ENCODE peak calls at places on chromosomes 12 and 14, in five cellular contexts. One of them, this sample, is unnamed.
A peak's percentile ranks its signal among the peaks of the same experiment; 100 is the strongest.

GRCh38 chr14:65290830-65291229 is 121.7 kb upstream of the FUT8 start:
- DNase-seq in stimulated activated CD8-positive, alpha-beta memory T cell treated with anti-CD3 and anti-CD28 coated beads, Interleukin-4, amount 100 ng/mL, for 48 hours: peak; percentile 69
- DNase-seq in sciatic nerve: no peak
- DNase-seq in T-helper 2 cell: peak; percentile 64
- DNase-seq in aorta: no peak
- DNase-seq in this sample: no peak

GRCh38 chr12:124819080-124819479 is 44.6 kb downstream of the SCARB1 start:
- DNase-seq in stimulated activated CD8-positive, alpha-beta memory T cell treated with anti-CD3 and anti-CD28 coated beads, Interleukin-4, amount 100 ng/mL, for 48 hours: no peak
- DNase-seq in sciatic nerve: no peak
- DNase-seq in T-helper 2 cell: no peak
- DNase-seq in aorta: no peak
- DNase-seq in this sample: no peak

GRCh38 chr14:60926002-60926401 is 54.9 kb downstream of the TRMT5 start:
- DNase-seq in stimulated activated CD8-positive, alpha-beta memory T cell treated with anti-CD3 and anti-CD28 coated beads, Interleukin-4, amount 100 ng/mL, for 48 hours: no peak
- DNase-seq in sciatic nerve: no peak
- DNase-seq in T-helper 2 cell: peak; percentile 33
- DNase-seq in aorta: no peak
- DNase-seq in this sample: no peak

GRCh38 chr12:109777544-109777943 is 55.7 kb downstream of the TRPV4 start:
- DNase-seq in stimulated activated CD8-positive, alpha-beta memory T cell treated with anti-CD3 and anti-CD28 coated beads, Interleukin-4, amount 100 ng/mL, for 48 hours: peak; percentile 47
- DNase-seq in sciatic nerve: no peak
- DNase-seq in T-helper 2 cell: peak; percentile 84
- DNase-seq in aorta: no peak
- DNase-seq in this sample: no peak

GRCh38 chr14:80364274-80364673 is 153.0 kb upstream of the DIO2 start:
- DNase-seq in stimulated activated CD8-positive, alpha-beta memory T cell treated with anti-CD3 and anti-CD28 coated beads, Interleukin-4, amount 100 ng/mL, for 48 hours: no peak
- DNase-seq in sciatic nerve: no peak
- DNase-seq in T-helper 2 cell: no peak
- DNase-seq in aorta: no peak
- DNase-seq in this sample: no peak

GRCh38 chr12:52316290-52316689 is 4.9 kb downstream of the KRT83 start:
- DNase-seq in stimulated activated CD8-positive, alpha-beta memory T cell treated with anti-CD3 and anti-CD28 coated beads, Interleukin-4, amount 100 ng/mL, for 48 hours: no peak
- DNase-seq in sciatic nerve: no peak
- DNase-seq in T-helper 2 cell: no peak
- DNase-seq in aorta: no peak
- DNase-seq in this sample: no peak

GRCh38 chr14:63972323-63972932 is 119.6 kb downstream of the SYNE2 start:
- DNase-seq in stimulated activated CD8-positive, alpha-beta memory T cell treated with anti-CD3 and anti-CD28 coated beads, Interleukin-4, amount 100 ng/mL, for 48 hours: no peak
- DNase-seq in sciatic nerve: no peak
- DNase-seq in T-helper 2 cell: no peak
- DNase-seq in aorta: no peak
- DNase-seq in this sample: no peak

GRCh38 chr12:43210437-43211197 is 341.4 kb downstream of the ADAMTS20 start:
- DNase-seq in stimulated activated CD8-positive, alpha-beta memory T cell treated with anti-CD3 and anti-CD28 coated beads, Interleukin-4, amount 100 ng/mL, for 48 hours: no peak
- DNase-seq in sciatic nerve: no peak
- DNase-seq in T-helper 2 cell: peak; percentile 1
- DNase-seq in aorta: no peak
- DNase-seq in this sample: peak; percentile 9

GRCh38 chr12:49824886-49825285 is 3.3 kb downstream of the NCKAP5L start:
- DNase-seq in stimulated activated CD8-positive, alpha-beta memory T cell treated with anti-CD3 and anti-CD28 coated beads, Interleukin-4, amount 100 ng/mL, for 48 hours: no peak
- DNase-seq in sciatic nerve: no peak
- DNase-seq in T-helper 2 cell: no peak
- DNase-seq in aorta: no peak
- DNase-seq in this sample: no peak

This sample was measured in memory B cell.